ENCODE peak calls at places on chromosomes 11 and 22, in ten cellular contexts. One of them, this sample, is unnamed.

GRCh38 chr11:6319001-6319878 is 1.1 kb downstream of the CAVIN3 start:
- DNase-seq in HCT116: no peak
- DNase-seq in choroid plexus epithelial cell: peak
- DNase-seq in A673: no peak
- DNase-seq in retinal pigment epithelial cell: no peak
- DNase-seq in ovary: peak
- DNase-seq in AG10803: peak
- DNase-seq in K562: no peak
- DNase-seq in esophagus squamous epithelium: no peak
- DNase-seq in tibial artery: peak
- DNase-seq in this sample: peak

GRCh38 chr11:108857382-108857781 is 192.5 kb downstream of the DDX10 start:
- DNase-seq in HCT116: no peak
- DNase-seq in choroid plexus epithelial cell: no peak
- DNase-seq in A673: no peak
- DNase-seq in retinal pigment epithelial cell: no peak
- DNase-seq in ovary: peak
- DNase-seq in AG10803: no peak
- DNase-seq in K562: no peak
- DNase-seq in esophagus squamous epithelium: no peak
- DNase-seq in tibial artery: no peak
- DNase-seq in this sample: no peak

GRCh38 chr22:39999144-39999757 is 4.5 kb downstream of the FAM83F start:
- DNase-seq in HCT116: no peak
- DNase-seq in choroid plexus epithelial cell: peak
- DNase-seq in A673: no peak
- DNase-seq in retinal pigment epithelial cell: no peak
- DNase-seq in ovary: no peak
- DNase-seq in AG10803: peak
- DNase-seq in K562: peak
- DNase-seq in esophagus squamous epithelium: no peak
- DNase-seq in tibial artery: no peak
- DNase-seq in this sample: peak

GRCh38 chr11:94968334-94968958 is 4.9 kb downstream of the CWC15 start:
- DNase-seq in HCT116: no peak
- DNase-seq in choroid plexus epithelial cell: peak
- DNase-seq in A673: peak
- DNase-seq in retinal pigment epithelial cell: no peak
- DNase-seq in ovary: no peak
- DNase-seq in AG10803: peak
- DNase-seq in K562: no peak
- DNase-seq in esophagus squamous epithelium: no peak
- DNase-seq in tibial artery: no peak
- DNase-seq in this sample: peak

GRCh38 chr11:14042686-14043440 is 80.3 kb downstream of the SPON1 start:
- DNase-seq in HCT116: no peak
- DNase-seq in choroid plexus epithelial cell: no peak
- DNase-seq in A673: no peak
- DNase-seq in retinal pigment epithelial cell: no peak
- DNase-seq in ovary: no peak
- DNase-seq in AG10803: no peak
- DNase-seq in K562: no peak
- DNase-seq in esophagus squamous epithelium: no peak
- DNase-seq in tibial artery: no peak
- DNase-seq in this sample: no peak

GRCh38 chr22:37218771-37219411 is 6.6 kb upstream of the SSTR3 start:
- DNase-seq in HCT116: no peak
- DNase-seq in choroid plexus epithelial cell: no peak
- DNase-seq in A673: no peak
- DNase-seq in retinal pigment epithelial cell: no peak
- DNase-seq in ovary: no peak
- DNase-seq in AG10803: no peak
- DNase-seq in K562: no peak
- DNase-seq in esophagus squamous epithelium: no peak
- DNase-seq in tibial artery: no peak
- DNase-seq in this sample: no peak

GRCh38 chr22:25475554-25476022 is 88.9 kb upstream of the GRK3 start:
- DNase-seq in HCT116: no peak
- DNase-seq in choroid plexus epithelial cell: peak
- DNase-seq in A673: peak
- DNase-seq in retinal pigment epithelial cell: peak
- DNase-seq in ovary: no peak
- DNase-seq in AG10803: peak
- DNase-seq in K562: no peak
- DNase-seq in esophagus squamous epithelium: no peak
- DNase-seq in tibial artery: no peak
- DNase-seq in this sample: peak

GRCh38 chr11:131748146-131749050 is 378.0 kb downstream of the NTM start:
- DNase-seq in HCT116: no peak
- DNase-seq in choroid plexus epithelial cell: peak
- DNase-seq in A673: peak
- DNase-seq in retinal pigment epithelial cell: no peak
- DNase-seq in ovary: no peak
- DNase-seq in AG10803: peak
- DNase-seq in K562: peak
- DNase-seq in esophagus squamous epithelium: no peak
- DNase-seq in tibial artery: peak
- DNase-seq in this sample: peak

DNA sequence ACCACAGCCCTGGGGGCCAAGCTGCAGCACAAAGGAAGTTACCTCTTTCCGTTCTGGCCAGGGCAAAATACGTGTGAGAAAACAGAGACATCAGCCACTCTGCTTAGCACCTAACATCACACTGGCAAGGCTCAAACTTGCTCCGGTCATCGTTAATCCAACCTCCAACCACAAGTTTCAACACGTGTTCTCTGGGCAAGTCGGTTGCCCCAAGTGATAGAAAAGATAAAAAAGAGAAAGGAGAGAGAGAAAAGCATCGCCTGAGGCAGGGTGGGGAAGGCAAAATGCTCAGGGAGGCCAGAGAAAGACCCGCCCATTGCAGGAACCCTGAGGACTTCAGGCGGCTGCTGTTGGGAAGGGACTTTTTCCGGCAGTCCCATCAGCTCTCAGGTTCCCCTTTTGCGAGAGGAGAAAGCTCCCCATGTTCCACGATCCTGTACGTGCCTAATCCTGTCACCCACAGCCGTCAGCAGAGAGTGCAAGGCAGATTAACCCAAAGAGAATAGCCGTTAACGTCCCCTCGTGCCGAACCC is 18.5 kb upstream of the B4GALNT4 start:
- DNase-seq in HCT116: no peak
- DNase-seq in choroid plexus epithelial cell: no peak
- DNase-seq in A673: no peak
- DNase-seq in retinal pigment epithelial cell: peak
- DNase-seq in ovary: peak
- DNase-seq in AG10803: no peak
- DNase-seq in K562: peak
- DNase-seq in esophagus squamous epithelium: no peak
- DNase-seq in tibial artery: no peak
- DNase-seq in this sample: no peak
- TF ChIP-seq CTCF in HCT116: no peak
- TF ChIP-seq CTCF in choroid plexus epithelial cell: no peak
- TF ChIP-seq CTCF in A673: no peak
- TF ChIP-seq CTCF in retinal pigment epithelial cell: no peak
- TF ChIP-seq CTCF in ovary: no peak
- TF ChIP-seq CTCF in AG10803: no peak
- TF ChIP-seq CTCF in K562: no peak
- TF ChIP-seq CTCF in esophagus squamous epithelium: no peak
- TF ChIP-seq CTCF in tibial artery: no peak
- TF ChIP-seq CTCF in this sample: no peak

DNA sequence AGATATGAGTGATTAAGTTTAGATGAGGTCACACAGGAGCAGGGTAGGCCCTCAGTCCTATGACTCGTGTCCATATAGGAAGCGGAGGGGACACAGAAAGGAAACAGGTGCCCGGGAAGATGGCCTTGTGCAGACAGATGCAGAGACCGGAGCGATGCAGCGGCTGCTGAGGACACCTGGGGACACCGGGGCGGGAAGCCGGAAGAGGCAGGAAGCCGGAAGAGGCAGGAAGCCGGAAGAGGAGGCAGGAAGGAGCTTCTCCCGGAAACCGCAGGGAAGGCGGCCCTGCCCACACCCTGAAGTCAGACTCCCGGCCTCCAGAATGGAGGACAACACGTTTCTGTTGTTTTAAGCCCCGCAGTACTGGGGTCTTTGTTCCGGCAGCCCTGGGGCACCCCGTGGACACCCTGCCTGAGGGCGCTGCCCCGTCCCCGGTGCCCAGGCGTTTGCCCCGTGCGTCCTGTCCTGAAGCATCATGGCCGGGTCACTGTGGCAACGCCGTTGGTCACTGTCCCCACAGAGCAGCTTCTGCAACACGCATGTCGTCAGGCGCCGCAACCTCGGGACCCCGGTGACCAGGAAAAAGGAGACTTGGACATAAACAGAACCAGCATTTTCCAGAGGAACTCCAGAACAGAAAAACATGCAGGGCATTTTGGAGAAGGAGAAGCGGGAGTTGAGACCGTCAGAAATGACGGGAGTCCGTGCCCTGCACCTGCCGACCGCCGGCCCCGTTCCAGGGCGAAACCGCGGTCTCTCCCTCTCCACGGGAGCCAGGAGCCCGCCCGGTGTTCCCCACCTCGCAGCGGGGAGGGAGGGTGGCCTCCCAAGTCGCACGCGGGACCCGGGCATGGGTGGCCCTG is 103.4 kb downstream of the BRD1 start:
- DNase-seq in HCT116: no peak
- DNase-seq in choroid plexus epithelial cell: no peak
- DNase-seq in A673: peak
- DNase-seq in retinal pigment epithelial cell: no peak
- DNase-seq in ovary: no peak
- DNase-seq in AG10803: no peak
- DNase-seq in K562: peak
- DNase-seq in esophagus squamous epithelium: no peak
- DNase-seq in tibial artery: no peak
- DNase-seq in this sample: no peak
- H3K4me3 ChIP-seq in HCT116: no peak
- H3K4me3 ChIP-seq in choroid plexus epithelial cell: no peak
- H3K4me3 ChIP-seq in A673: peak
- H3K4me3 ChIP-seq in retinal pigment epithelial cell: no peak
- H3K4me3 ChIP-seq in ovary: no peak
- H3K4me3 ChIP-seq in AG10803: no peak
- H3K4me3 ChIP-seq in K562: no peak
- H3K4me3 ChIP-seq in esophagus squamous epithelium: peak
- H3K4me3 ChIP-seq in tibial artery: no peak
- H3K4me3 ChIP-seq in this sample: no peak

GRCh38 chr11:69040051-69040450 is 8.7 kb upstream of the TPCN2 start:
- DNase-seq in HCT116: no peak
- DNase-seq in choroid plexus epithelial cell: no peak
- DNase-seq in A673: no peak
- DNase-seq in retinal pigment epithelial cell: no peak
- DNase-seq in ovary: no peak
- DNase-seq in AG10803: no peak
- DNase-seq in K562: no peak
- DNase-seq in esophagus squamous epithelium: no peak
- DNase-seq in tibial artery: no peak
- DNase-seq in this sample: no peak

GRCh38 chr11:69040581-69041260 is 8.0 kb upstream of the TPCN2 start:
- DNase-seq in HCT116: no peak
- DNase-seq in choroid plexus epithelial cell: peak
- DNase-seq in A673: peak
- DNase-seq in retinal pigment epithelial cell: peak
- DNase-seq in ovary: no peak
- DNase-seq in AG10803: peak
- DNase-seq in K562: peak
- DNase-seq in esophagus squamous epithelium: no peak
- DNase-seq in tibial artery: no peak
- DNase-seq in this sample: peak

GRCh38 chr11:69041516-69041915 is 7.2 kb upstream of the TPCN2 start:
- DNase-seq in HCT116: no peak
- DNase-seq in choroid plexus epithelial cell: peak
- DNase-seq in A673: no peak
- DNase-seq in retinal pigment epithelial cell: no peak
- DNase-seq in ovary: no peak
- DNase-seq in AG10803: no peak
- DNase-seq in K562: no peak
- DNase-seq in esophagus squamous epithelium: no peak
- DNase-seq in tibial artery: no peak
- DNase-seq in this sample: peak

GRCh38 chr11:69048056-69048717 is 545 bp upstream of the TPCN2 start:
- DNase-seq in HCT116: no peak
- DNase-seq in choroid plexus epithelial cell: no peak
- DNase-seq in A673: no peak
- DNase-seq in retinal pigment epithelial cell: no peak
- DNase-seq in ovary: no peak
- DNase-seq in AG10803: no peak
- DNase-seq in K562: peak
- DNase-seq in esophagus squamous epithelium: no peak
- DNase-seq in tibial artery: no peak
- DNase-seq in this sample: no peak

DNA sequence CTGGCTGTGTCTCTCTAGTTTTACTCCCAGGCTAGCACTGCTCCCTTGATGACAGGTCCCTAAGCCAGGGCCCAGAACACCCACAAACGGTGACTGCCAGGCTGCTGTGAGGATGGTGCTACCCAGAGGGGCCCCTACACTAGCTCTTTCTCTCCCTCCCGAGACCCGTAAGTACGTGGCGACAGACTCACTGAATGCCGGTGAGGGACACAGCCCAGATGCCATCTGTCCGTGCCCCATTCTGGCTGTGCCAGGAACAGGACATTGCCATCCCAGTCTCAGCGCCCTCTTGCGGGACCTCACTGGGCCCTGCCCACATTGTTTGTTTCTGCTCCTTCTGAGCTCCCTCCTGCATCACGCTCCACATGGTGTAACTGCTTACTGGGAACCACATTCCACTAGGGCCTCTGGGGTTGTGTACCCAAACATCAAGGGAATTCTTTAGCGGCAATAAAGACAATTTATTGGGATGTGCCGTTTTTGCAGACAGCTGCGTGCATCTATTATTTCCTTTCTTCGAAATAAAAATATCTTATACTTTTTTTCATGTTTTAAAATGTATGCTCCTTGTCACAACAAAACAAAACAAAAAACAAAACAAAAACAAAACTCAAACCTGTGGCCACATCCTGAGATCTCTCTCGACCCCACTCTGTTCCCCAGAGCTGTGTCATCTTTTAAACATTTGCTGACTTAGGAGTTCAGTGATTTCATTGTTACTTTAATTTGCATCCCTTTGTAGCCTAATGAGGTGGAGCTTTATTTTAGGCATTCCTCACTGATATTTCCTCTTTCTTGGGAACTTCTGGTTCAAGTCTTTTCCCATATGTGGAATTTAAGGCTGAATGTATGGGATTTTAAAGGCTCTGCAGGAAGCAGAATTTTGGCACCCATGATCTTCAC is 4.4 kb upstream of the TPCN2 start:
- DNase-seq in HCT116: peak
- DNase-seq in choroid plexus epithelial cell: peak
- DNase-seq in A673: peak
- DNase-seq in retinal pigment epithelial cell: peak
- DNase-seq in ovary: peak
- DNase-seq in AG10803: peak
- DNase-seq in K562: peak
- DNase-seq in esophagus squamous epithelium: no peak
- DNase-seq in tibial artery: peak
- DNase-seq in this sample: peak
- TF ChIP-seq CTCF in HCT116: peak
- TF ChIP-seq CTCF in choroid plexus epithelial cell: peak
- TF ChIP-seq CTCF in A673: peak
- TF ChIP-seq CTCF in retinal pigment epithelial cell: peak
- TF ChIP-seq CTCF in ovary: peak
- TF ChIP-seq CTCF in AG10803: peak
- TF ChIP-seq CTCF in K562: peak
- TF ChIP-seq CTCF in esophagus squamous epithelium: peak
- TF ChIP-seq CTCF in tibial artery: peak
- TF ChIP-seq CTCF in this sample: peak

GRCh38 chr11:102199673-102200072 is 89.4 kb downstream of the YAP1 start:
- DNase-seq in HCT116: no peak
- DNase-seq in choroid plexus epithelial cell: no peak
- DNase-seq in A673: no peak
- DNase-seq in retinal pigment epithelial cell: no peak
- DNase-seq in ovary: no peak
- DNase-seq in AG10803: no peak
- DNase-seq in K562: no peak
- DNase-seq in esophagus squamous epithelium: no peak
- DNase-seq in tibial artery: no peak
- DNase-seq in this sample: no peak

GRCh38 chr11:102204174-102204573 is 93.9 kb downstream of the YAP1 start:
- DNase-seq in HCT116: no peak
- DNase-seq in choroid plexus epithelial cell: no peak
- DNase-seq in A673: no peak
- DNase-seq in retinal pigment epithelial cell: no peak
- DNase-seq in ovary: no peak
- DNase-seq in AG10803: no peak
- DNase-seq in K562: no peak
- DNase-seq in esophagus squamous epithelium: no peak
- DNase-seq in tibial artery: no peak
- DNase-seq in this sample: peak

GRCh38 chr11:102201776-102202175 is 91.5 kb downstream of the YAP1 start:
- DNase-seq in HCT116: no peak
- DNase-seq in choroid plexus epithelial cell: no peak
- DNase-seq in A673: no peak
- DNase-seq in retinal pigment epithelial cell: no peak
- DNase-seq in ovary: no peak
- DNase-seq in AG10803: no peak
- DNase-seq in K562: no peak
- DNase-seq in esophagus squamous epithelium: no peak
- DNase-seq in tibial artery: no peak
- DNase-seq in this sample: no peak

GRCh38 chr11:102205805-102206204 is 95.6 kb downstream of the YAP1 start:
- DNase-seq in HCT116: no peak
- DNase-seq in choroid plexus epithelial cell: no peak
- DNase-seq in A673: no peak
- DNase-seq in retinal pigment epithelial cell: no peak
- DNase-seq in ovary: no peak
- DNase-seq in AG10803: no peak
- DNase-seq in K562: no peak
- DNase-seq in esophagus squamous epithelium: no peak
- DNase-seq in tibial artery: no peak
- DNase-seq in this sample: no peak

GRCh38 chr11:102202972-102203371 is 92.7 kb downstream of the YAP1 start:
- DNase-seq in HCT116: no peak
- DNase-seq in choroid plexus epithelial cell: no peak
- DNase-seq in A673: no peak
- DNase-seq in retinal pigment epithelial cell: no peak
- DNase-seq in ovary: no peak
- DNase-seq in AG10803: no peak
- DNase-seq in K562: no peak
- DNase-seq in esophagus squamous epithelium: no peak
- DNase-seq in tibial artery: no peak
- DNase-seq in this sample: no peak
- H3K4me3 ChIP-seq in HCT116: no peak
- H3K4me3 ChIP-seq in choroid plexus epithelial cell: no peak
- H3K4me3 ChIP-seq in A673: no peak
- H3K4me3 ChIP-seq in retinal pigment epithelial cell: no peak
- H3K4me3 ChIP-seq in ovary: no peak
- H3K4me3 ChIP-seq in AG10803: no peak
- H3K4me3 ChIP-seq in K562: no peak
- H3K4me3 ChIP-seq in esophagus squamous epithelium: no peak
- H3K4me3 ChIP-seq in tibial artery: no peak
- H3K4me3 ChIP-seq in this sample: no peak

This sample was measured in fibroblast of mammary gland.